ENCODE peak calls at places on chromosomes 4 and X, in ten cellular contexts. V is SW480; T is NCI-H446; S is HCEC 1CT; H is AG10803; D is iPS-NIHi11; Y is activated T-helper 2 cell treated with anti-CD3 and anti-CD28 coated beads, Interferon-gamma antibody, Interleukin-2, Interleukin-4, amounts not matched to agents 10 μg/mL and 5 μg/mL and 100 μg/mL, durations not matched to agents 14 hours and 24 hours and 36 hours; W is T1000; B is stimulated activated CD4-positive, alpha-beta T cell treated with anti-CD3 and anti-CD28 coated beads, Interleukin-12 subunit alpha, Interleukin-12 subunit beta, amount 100 ng/mL, for 4 hours; P is GM10248. N is an unnamed sample.

GRCh38 chr4:48699470-48699869 is 80.6 kb downstream of the FRYL start:
- DNase-seq in V (peak; percentile 8), T (no peak), S (no peak), H (no peak), D (no peak), Y (no peak), W (no peak), B (no peak), P (no peak), N (no peak)

GRCh38 chr4:3781193-3781886 is 15.2 kb downstream of the ADRA2C start:
- DNase-seq in V (peak; percentile 91), T (no peak), S (no peak), H (no peak), D (peak; percentile 54), Y (no peak), W (no peak), B (no peak), P (no peak), N (no peak)

GRCh38 chrX:23785564-23785963 is 2.6 kb downstream of the SAT1 start:
- DNase-seq in V (no peak), T (no peak), S (no peak), H (no peak), D (no peak), Y (no peak), W (no peak), B (no peak), P (no peak), N (no peak)

GRCh38 chr4:177118596-177118995 is 191.1 kb upstream of the NEIL3 start:
- DNase-seq in V (no peak), T (peak; percentile 22), S (peak; percentile 87), H (peak; percentile 100), D (no peak), Y (no peak), W (no peak), B (no peak), P (no peak), N (peak; percentile 36)

GRCh38 chr4:70903282-70903603 is 1.1 kb downstream of the MOB1B start:
- DNase-seq in V (no peak), T (no peak), S (no peak), H (peak; percentile 12), D (no peak), Y (no peak), W (no peak), B (no peak), P (no peak), N (no peak)

GRCh38 chrX:53294024-53294648 is 12.8 kb upstream of the IQSEC2 start:
- DNase-seq in V (peak; percentile 6), T (peak; percentile 14), S (peak; percentile 15), H (no peak), D (no peak), Y (no peak), W (no peak), B (no peak), P (no peak), N (no peak)

GRCh38 chr4:25913056-25913850 is 767 bp upstream of the SMIM20 start:
- DNase-seq in V (no peak), T (no peak), S (no peak), H (peak; percentile 22), D (peak; percentile 36), Y (no peak), W (no peak), B (no peak), P (peak; percentile 49), N (no peak)

GRCh38 chrX:394830-395229 is 8.1 kb upstream of the PPP2R3B start:
- DNase-seq in V (no peak), T (no peak), S (no peak), H (no peak), D (no peak), Y (no peak), W (no peak), B (no peak), P (no peak), N (no peak)

GRCh38 chr4:119733431-119733830 is 104.8 kb upstream of the PDE5A start:
- DNase-seq in V (no peak), T (no peak), S (peak; percentile 32), H (peak; percentile 29), D (no peak), Y (no peak), W (no peak), B (no peak), P (no peak), N (no peak)

GRCh38 chr4:106036848-106037247 is 141.6 kb downstream of the NPNT start:
- DNase-seq in V (peak; percentile 48), T (no peak), S (no peak), H (no peak), D (no peak), Y (no peak), W (no peak), B (no peak), P (no peak), N (no peak)

GRCh38 chr4:106587558-106587957 is 219.0 kb upstream of the GIMD1 start:
- DNase-seq in V (no peak), T (no peak), S (peak; percentile 57), H (peak; percentile 89), D (no peak), Y (no peak), W (no peak), B (no peak), P (no peak), N (no peak)

N was measured in cerebellar nuclear complex.